ENCODE peak calls at places on chromosomes 1 and 21, in seven cellular contexts. Q is NCI-H1436; R is sciatic nerve; C is stimulated activated CD8-positive, alpha-beta memory T cell treated with anti-CD3 and anti-CD28 coated beads, Interleukin-4, amount 100 ng/mL, for 1 hour; E is pancreas; J is islet precursor cell; Y is HTR-8/SVneo. F is an unnamed sample.

GRCh38 chr1:229298887-229299503 is 28.1 kb downstream of the RAB4A start:
- DNase-seq in Y (no peak), Q (no peak), J (no peak), C (no peak), E (no peak), R (no peak), F (no peak)

GRCh38 chr1:164735315-164736052 is 176.5 kb downstream of the PBX1 start:
- DNase-seq in Q (no peak), J (peak), E (no peak), C (no peak), R (no peak), Y (no peak), F (no peak)

GRCh38 chr1:52474807-52475206 is 70.4 kb downstream of the PRPF38A start:
- DNase-seq in J (no peak), E (no peak), C (no peak), R (no peak), Y (no peak), Q (no peak), F (no peak)

GRCh38 chr1:10853701-10854100 is 57.3 kb upstream of the CASZ1 start:
- DNase-seq in Y (no peak), J (no peak), E (no peak), C (no peak), Q (no peak), R (no peak), F (no peak)

GRCh38 chr1:237959838-237960237 is 69.1 kb upstream of the ZP4 start:
- DNase-seq in J (no peak), Y (no peak), Q (no peak), E (no peak), R (no peak), C (no peak), F (no peak)

GRCh38 chr1:205301842-205302588 is 19.5 kb downstream of the NUAK2 start:
- DNase-seq in E (no peak), R (no peak), Y (no peak), J (no peak), Q (no peak), C (no peak), F (no peak)

GRCh38 chr1:231512147-231512698 is 16.2 kb upstream of the TSNAX start:
- DNase-seq in Q (no peak), C (no peak), J (peak), Y (no peak), R (no peak), E (no peak), F (no peak)

GRCh38 chr1:116375165-116375883 is 2.3 kb downstream of the ATP1A1 start:
- DNase-seq in Q (no peak), R (no peak), E (no peak), C (no peak), J (no peak), Y (no peak), F (no peak)

GRCh38 chr1:235011064-235011598 is 117.5 kb downstream of the TOMM20 start:
- DNase-seq in Y (no peak), E (no peak), Q (no peak), C (no peak), J (no peak), R (peak), F (no peak)

GRCh38 chr21:25790122-25790951 is 55.6 kb downstream of the GABPA start:
- DNase-seq in J (no peak), R (no peak), Q (peak), E (no peak), C (no peak), Y (peak), F (no peak)

GRCh38 chr1:48619529-48619928 is 147.5 kb upstream of the SPATA6 start:
- DNase-seq in Q (peak), J (peak), Y (no peak), E (no peak), C (no peak), R (peak), F (no peak)

GRCh38 chr1:246566808-246567154 is 525 bp downstream of the CNST start:
- DNase-seq in C (peak), Y (no peak), Q (peak), E (no peak), R (no peak), J (no peak), F (no peak)

GRCh38 chr1:161706483-161707347 is at the start of gene FCRLA:
- DNase-seq in C (no peak), Q (no peak), E (no peak), J (no peak), Y (no peak), R (no peak), F (peak)

GRCh38 chr1:220217383-220217988 is 54.8 kb downstream of the RAB3GAP2 start:
- DNase-seq in Q (no peak), C (no peak), E (no peak), J (no peak), R (no peak), Y (peak), F (no peak)

GRCh38 chr21:25191141-25191540 is 416.1 kb downstream of the MRPL39 start:
- DNase-seq in Y (no peak), Q (no peak), J (no peak), E (no peak), R (no peak), C (no peak), F (no peak)

GRCh38 chr21:35438643-35439404 is 389.7 kb upstream of the RUNX1 start:
- DNase-seq in R (no peak), C (no peak), Q (no peak), E (peak), J (peak), Y (no peak), F (no peak)

GRCh38 chr1:101781437-101781836 is 215.3 kb downstream of the OLFM3 start:
- DNase-seq in Q (peak), R (no peak), E (no peak), J (no peak), C (no peak), Y (no peak), F (no peak)

GRCh38 chr21:15659768-15660423 is 69.9 kb upstream of the USP25 start:
- DNase-seq in R (no peak), C (no peak), Q (no peak), Y (no peak), E (no peak), J (no peak), F (no peak)

GRCh38 chr21:34952701-34953100 is 96.4 kb downstream of the RUNX1 start:
- DNase-seq in E (no peak), R (no peak), J (no peak), C (no peak), Y (no peak), Q (no peak), F (no peak)

GRCh38 chr1:206693029-206693428 is 8.3 kb downstream of the MAPKAPK2 start:
- DNase-seq in R (no peak), C (no peak), E (peak), Q (no peak), J (no peak), Y (no peak), F (no peak)

GRCh38 chr1:97841369-97841768 is 79.5 kb downstream of the DPYD start:
- DNase-seq in E (no peak), C (no peak), Y (no peak), R (no peak), Q (no peak), J (no peak), F (no peak)

GRCh38 chr1:39671433-39671792 is 494 bp downstream of the NT5C1A start:
- DNase-seq in C (no peak), Q (no peak), E (no peak), J (no peak), Y (no peak), R (no peak), F (peak)

GRCh38 chr1:100076319-100076718 is 56.4 kb downstream of the SASS6 start:
- DNase-seq in Q (no peak), J (no peak), R (no peak), C (no peak), Y (no peak), E (no peak), F (no peak)

GRCh38 chr1:219660666-219661463 is 48.0 kb upstream of the ZC3H11B start:
- DNase-seq in C (no peak), R (peak), J (peak), Y (peak), Q (no peak), E (peak), F (peak)

GRCh38 chr1:6025269-6026094 is 20.2 kb upstream of the KCNAB2 start:
- DNase-seq in Y (peak), R (no peak), Q (no peak), J (no peak), C (no peak), E (no peak), F (no peak)

GRCh38 chr1:234559917-234560676 is 49.9 kb downstream of the IRF2BP2 start:
- DNase-seq in C (no peak), Q (no peak), R (no peak), E (no peak), Y (no peak), J (peak), F (no peak)